ENCODE peak calls at places on chromosomes 6 and 20, in five cellular contexts. A is H1, Y is A549, U is HepG2, L is upper lobe of left lung. Q is an unnamed sample.

GRCh38 chr20:49214546-49214945 is 4.7 kb upstream of the DDX27 start:
- DNase-seq in L (no peak), U (no peak), Y (no peak), A (no peak), Q (no peak)

GRCh38 chr20:1800777-1801176 is 94.4 kb upstream of the SIRPA start:
- DNase-seq in U (no peak), Y (peak), L (no peak), A (no peak), Q (no peak)

GRCh38 chr6:80976336-80976735 is 776.1 kb downstream of the TENT5A start:
- DNase-seq in U (no peak), L (no peak), A (no peak), Y (no peak), Q (no peak)

GRCh38 chr6:38638941-38639497 is 710 bp downstream of the BTBD9 start:
- DNase-seq in L (no peak), U (peak), Y (peak), A (no peak), Q (peak)

GRCh38 chr6:85006362-85006761 is 242.0 kb upstream of the TBX18 start:
- DNase-seq in A (no peak), U (no peak), L (no peak), Y (no peak), Q (no peak)

GRCh38 chr6:84554069-84554468 is 210.3 kb downstream of the TBX18 start:
- DNase-seq in U (no peak), L (no peak), A (no peak), Y (no peak), Q (no peak)

GRCh38 chr20:43676368-43676767 is 9.5 kb downstream of the MYBL2 start:
- DNase-seq in Y (no peak), A (no peak), L (no peak), U (no peak), Q (no peak)

GRCh38 chr6:116409756-116410155 is 39.0 kb downstream of the DSE start:
- DNase-seq in U (no peak), L (no peak), A (no peak), Y (no peak), Q (no peak)

GRCh38 chr6:85192186-85192585 is 257.7 kb upstream of the NT5E start:
- DNase-seq in U (no peak), Y (no peak), L (no peak), A (no peak), Q (no peak)

GRCh38 chr6:98946877-98947410 is 802 bp downstream of the FBXL4 start:
- DNase-seq in A (no peak), U (no peak), L (no peak), Y (peak), Q (peak)

GRCh38 chr20:1631309-1632227 is 11.8 kb upstream of the SIRPB1 start:
- DNase-seq in A (no peak), L (no peak), U (no peak), Y (no peak), Q (no peak)

GRCh38 chr6:166526937-166527336 is 59.5 kb downstream of the RAMACL start:
- DNase-seq in Y (no peak), A (no peak), L (no peak), U (no peak), Q (no peak)

GRCh38 chr6:114040871-114041270 is 69.9 kb upstream of the HDAC2 start:
- DNase-seq in U (no peak), L (no peak), Y (no peak), A (no peak), Q (no peak)

GRCh38 chr20:63100926-63101699 is 94.3 kb upstream of the BHLHE23 start:
- DNase-seq in L (no peak), A (peak), Y (no peak), U (no peak), Q (peak)

GRCh38 chr6:9789201-9789600 is 625.7 kb downstream of the TFAP2A start:
- DNase-seq in A (no peak), U (no peak), Y (no peak), L (no peak), Q (no peak)

GRCh38 chr20:17938889-17939619 is 29.5 kb downstream of the SNX5 start:
- DNase-seq in U (peak), A (peak), Y (peak), L (peak), Q (peak)

GRCh38 chr6:52724406-52725121 is 38.7 kb downstream of the GSTA2 start:
- DNase-seq in A (peak), L (no peak), U (peak), Y (peak), Q (peak)

GRCh38 chr6:74534485-74535211 is 671.2 kb downstream of the COL12A1 start:
- DNase-seq in A (no peak), U (peak), L (no peak), Y (peak), Q (no peak)

GRCh38 chr6:71181565-71181964 is 107.0 kb upstream of the OGFRL1 start:
- DNase-seq in L (no peak), Y (peak), A (no peak), U (peak), Q (no peak)

GRCh38 chr6:132683543-132683942 is 24.6 kb upstream of the TAAR1 start:
- DNase-seq in U (peak), L (no peak), Y (no peak), A (no peak), Q (no peak)

GRCh38 chr6:72386324-72386723 is 235.5 kb upstream of the KCNQ5 start:
- DNase-seq in U (no peak), L (no peak), A (no peak), Y (no peak), Q (no peak)

GRCh38 chr6:150221152-150221551 is 78.3 kb downstream of the PPP1R14C start:
- DNase-seq in U (no peak), A (no peak), L (no peak), Y (no peak), Q (no peak)

GRCh38 chr20:62953839-62954703 is 1.6 kb downstream of the SLC17A9 start:
- DNase-seq in A (peak), L (peak), U (peak), Y (no peak), Q (peak)

GRCh38 chr6:1798303-1798964 is 188.7 kb downstream of the FOXC1 start:
- DNase-seq in U (no peak), Y (no peak), A (no peak), L (no peak), Q (no peak)

GRCh38 chr6:155185544-155185943 is 78.3 kb upstream of the CLDN20 start:
- DNase-seq in U (no peak), A (peak), Y (peak), L (no peak), Q (peak)

GRCh38 chr6:150666071-150666470 is 66.4 kb downstream of the PLEKHG1 start:
- DNase-seq in U (no peak), L (no peak), A (no peak), Y (no peak), Q (peak)

GRCh38 chr20:62449951-62450815 is 22.8 kb upstream of the RBBP8NL start:
- DNase-seq in Y (peak), U (no peak), L (peak), A (no peak), Q (peak)

GRCh38 chr6:7939186-7939863 is 28.7 kb upstream of the TXNDC5 start:
- DNase-seq in U (no peak), L (no peak), A (no peak), Y (no peak), Q (no peak)

GRCh38 chr6:99613398-99613704 is 6.7 kb downstream of the PRDM13 start:
- DNase-seq in U (no peak), L (no peak), A (no peak), Y (peak), Q (peak)

GRCh38 chr6:131159578-131159977 is 24.3 kb downstream of the AKAP7 start:
- DNase-seq in Y (no peak), A (no peak), U (no peak), L (no peak), Q (no peak)

GRCh38 chr6:167050903-167051302 is 51.7 kb downstream of the CEP43 start:
- DNase-seq in A (no peak), L (no peak), Y (no peak), U (no peak), Q (no peak)

GRCh38 chr20:2387180-2387577 is 6.5 kb downstream of the TGM6 start:
- DNase-seq in U (peak), A (peak), L (no peak), Y (peak), Q (peak)

GRCh38 chr20:50029697-50030428 is 47.1 kb downstream of the SNAI1 start:
- DNase-seq in U (peak), A (no peak), Y (peak), L (no peak), Q (peak)

GRCh38 chr6:135812085-135812526 is 39.4 kb upstream of the PDE7B start:
- DNase-seq in U (no peak), Y (peak), A (no peak), L (no peak), Q (no peak)

GRCh38 chr6:63504777-63505384 is 67.4 kb upstream of the LOC128125822 start:
- DNase-seq in Y (no peak), L (no peak), U (no peak), A (no peak), Q (no peak)
- TF ChIP-seq EP300 in Y (no peak), L (no peak), U (no peak), A (no peak), Q (no peak)

DNA sequence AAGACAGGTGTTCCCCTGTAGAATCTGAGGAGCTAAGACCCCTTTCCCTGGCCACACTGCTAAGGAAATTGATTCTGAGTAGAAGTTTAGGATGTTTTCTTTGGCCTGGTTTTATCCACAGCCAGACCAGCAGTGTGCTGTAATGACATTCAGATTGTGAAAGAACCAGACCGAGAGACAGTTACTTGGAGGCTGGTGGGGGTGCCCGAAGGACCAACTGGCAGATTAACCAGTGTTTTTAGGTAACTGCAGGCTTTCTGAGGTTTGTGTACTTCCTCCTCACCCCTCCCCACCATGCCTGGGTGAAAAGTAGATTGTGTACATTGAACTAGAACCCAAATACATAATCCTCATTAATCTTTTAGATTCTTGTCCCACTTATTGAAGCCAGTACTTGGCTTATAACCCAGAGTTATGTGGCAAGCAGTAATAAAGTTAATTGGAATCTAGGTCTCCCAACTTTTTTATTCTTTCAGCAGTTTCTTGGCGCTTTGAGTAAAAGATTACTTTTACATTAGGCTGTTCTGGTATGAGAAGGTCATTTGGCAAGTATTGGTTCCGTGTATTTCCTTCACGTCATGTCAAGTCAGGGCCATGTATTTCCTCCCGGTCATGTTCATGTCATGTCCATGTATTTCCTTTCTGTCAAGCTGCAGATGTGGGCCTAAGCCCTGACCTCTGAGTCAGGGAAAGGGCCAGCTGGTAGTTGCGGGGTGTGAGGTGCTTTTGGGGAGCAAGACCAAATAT is 93.7 kb downstream of the TCP11 start:
- DNase-seq in A (no peak), Y (no peak), L (no peak), U (no peak), Q (peak)
- H3K4me3 ChIP-seq in A (no peak), Y (no peak), L (no peak), U (no peak), Q (no peak)

DNA sequence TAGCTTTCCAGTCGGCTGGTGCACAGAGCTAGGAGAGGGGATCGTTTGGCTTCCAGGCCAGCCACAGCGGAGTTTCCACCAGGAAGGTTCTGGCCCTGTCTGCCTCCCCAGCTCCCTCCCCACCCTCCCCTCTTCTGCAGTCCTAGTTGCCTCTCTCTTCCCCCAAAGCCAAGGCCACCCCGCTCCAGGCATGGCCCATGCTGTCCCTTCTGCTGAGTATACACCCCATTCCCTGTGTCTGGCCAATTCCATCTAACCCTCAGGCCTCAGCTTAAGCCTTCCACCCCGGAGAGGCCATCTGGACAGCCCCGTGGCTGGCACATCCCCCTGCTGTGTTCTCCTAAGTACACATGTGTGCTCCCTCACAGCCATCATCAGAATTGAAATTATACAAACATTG is 167.4 kb downstream of the CDH4 start:
- DNase-seq in L (no peak), Y (no peak), A (no peak), U (no peak), Q (no peak)
- TF ChIP-seq EP300 in L (no peak), Y (no peak), A (no peak), U (no peak), Q (no peak)

DNA sequence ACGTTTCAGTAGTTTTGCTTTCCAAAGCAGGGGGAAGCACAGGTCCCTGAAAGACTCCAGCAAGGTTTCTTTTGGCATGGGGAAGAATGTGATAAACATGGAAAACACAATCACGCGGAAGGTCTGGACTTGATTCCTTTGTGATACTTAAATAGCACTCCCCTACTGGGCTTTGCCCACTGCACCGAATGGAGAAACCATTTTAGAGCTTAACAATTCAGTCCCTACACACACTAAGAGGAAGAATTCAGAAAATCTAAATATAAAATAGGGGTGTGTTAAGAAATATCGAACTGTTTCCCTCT is 71.4 kb upstream of the NHSL1 start:
- DNase-seq in U (peak), Y (no peak), A (no peak), L (no peak), Q (no peak)
- H3K4me3 ChIP-seq in U (peak), Y (no peak), A (no peak), L (peak), Q (no peak)

DNA sequence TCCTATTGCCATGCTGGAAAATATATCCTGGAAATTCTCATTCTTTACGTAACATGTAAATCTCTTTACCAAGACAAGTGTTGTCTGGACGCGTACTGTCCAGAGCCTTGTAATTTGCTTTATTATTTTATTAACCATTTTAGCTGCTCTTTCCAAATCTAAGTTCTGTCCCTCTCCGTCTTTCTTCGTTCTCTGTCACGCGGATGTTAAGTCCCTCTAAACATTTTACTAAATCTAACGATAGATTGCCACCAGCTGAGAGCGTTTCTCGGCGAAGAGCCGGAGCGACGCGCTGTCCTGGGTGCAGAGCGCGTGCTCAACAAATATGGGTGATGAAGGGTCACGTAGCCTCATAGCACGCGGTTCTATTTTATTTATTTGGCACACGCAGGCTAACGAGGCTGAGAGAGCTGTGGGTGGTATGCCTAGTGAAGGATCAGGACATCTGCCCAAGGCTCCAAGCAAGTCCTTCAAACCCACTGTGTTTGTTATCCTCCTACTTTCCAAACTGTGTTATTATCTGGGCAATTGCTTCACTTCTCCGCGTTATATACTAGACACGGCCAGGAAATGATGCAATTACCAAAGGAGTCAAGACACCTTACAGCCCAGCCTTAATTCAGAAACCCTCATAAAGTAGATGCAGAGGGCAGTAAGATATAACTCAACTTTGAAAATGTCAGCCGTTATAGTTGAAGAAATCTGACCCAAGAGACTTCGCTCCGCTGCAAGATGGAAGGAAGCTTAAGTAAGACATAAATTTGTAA is 10.0 kb upstream of the NCOA7 start:
- DNase-seq in U (peak), L (peak), Y (peak), A (peak), Q (peak)
- TF ChIP-seq EP300 in U (peak), L (no peak), Y (no peak), A (no peak), Q (no peak)

DNA sequence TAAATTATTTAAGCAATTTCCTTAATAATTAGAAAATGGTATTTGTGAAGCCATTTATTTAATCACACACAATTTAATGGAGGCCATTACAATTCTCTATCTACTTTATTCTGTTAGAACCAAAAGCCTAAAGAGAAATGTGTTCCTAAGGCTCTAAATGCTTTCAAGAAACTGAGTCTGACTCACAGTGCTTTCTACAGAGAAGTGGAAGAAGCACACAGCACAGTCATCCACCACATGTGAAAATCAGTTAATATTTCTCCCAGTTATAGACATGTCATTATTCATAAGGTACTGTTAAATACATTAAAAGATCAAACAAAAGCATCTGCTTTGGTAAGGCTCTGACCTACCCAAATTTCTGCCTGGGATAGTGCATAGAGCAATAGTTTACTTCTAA is 214.4 kb downstream of the ALDH8A1 start:
- DNase-seq in Y (no peak), L (no peak), A (no peak), U (no peak), Q (no peak)
- H3K4me3 ChIP-seq in Y (no peak), L (no peak), A (no peak), U (no peak), Q (no peak)

Q was measured in transverse colon.